ENCODE peak calls at places on chromosomes 4 and X, in six cellular contexts. One of them, this sample, is unnamed.

GRCh38 chr4:22129454-22130075 is 181.0 kb upstream of the KCNIP4 start:
- DNase-seq in cardiac muscle cell: peak; percentile 63
- DNase-seq in AG04450: no peak
- DNase-seq in CD4-positive, CD25-positive, alpha-beta regulatory T cell: no peak
- DNase-seq in right lobe of liver: no peak
- DNase-seq in caudate nucleus: no peak
- DNase-seq in this sample: no peak

GRCh38 chrX:78029663-78030062 is 60.2 kb upstream of the PGAM4 start:
- DNase-seq in caudate nucleus: peak; percentile 12
- DNase-seq in AG04450: no peak
- DNase-seq in right lobe of liver: no peak
- DNase-seq in cardiac muscle cell: peak; percentile 40
- DNase-seq in CD4-positive, CD25-positive, alpha-beta regulatory T cell: no peak
- DNase-seq in this sample: no peak

GRCh38 chrX:25524150-25524549 is 508.4 kb upstream of the ARX start:
- DNase-seq in caudate nucleus: no peak
- DNase-seq in right lobe of liver: no peak
- DNase-seq in CD4-positive, CD25-positive, alpha-beta regulatory T cell: no peak
- DNase-seq in cardiac muscle cell: peak; percentile 71
- DNase-seq in AG04450: no peak
- DNase-seq in this sample: no peak

GRCh38 chr4:176323511-176324160 is 3.9 kb downstream of the SPCS3 start:
- DNase-seq in AG04450: no peak
- DNase-seq in right lobe of liver: no peak
- DNase-seq in caudate nucleus: no peak
- DNase-seq in cardiac muscle cell: peak; percentile 48
- DNase-seq in CD4-positive, CD25-positive, alpha-beta regulatory T cell: no peak
- DNase-seq in this sample: no peak

GRCh38 chrX:41515376-41515775 is 68.2 kb downstream of the NYX start:
- DNase-seq in caudate nucleus: peak; percentile 23
- DNase-seq in right lobe of liver: no peak
- DNase-seq in CD4-positive, CD25-positive, alpha-beta regulatory T cell: no peak
- DNase-seq in cardiac muscle cell: no peak
- DNase-seq in AG04450: no peak
- DNase-seq in this sample: no peak

GRCh38 chr4:53055274-53055673 is 193.2 kb downstream of the RASL11B start:
- DNase-seq in right lobe of liver: no peak
- DNase-seq in cardiac muscle cell: peak; percentile 93
- DNase-seq in AG04450: peak; percentile 59
- DNase-seq in CD4-positive, CD25-positive, alpha-beta regulatory T cell: no peak
- DNase-seq in caudate nucleus: no peak
- DNase-seq in this sample: no peak

GRCh38 chrX:9665113-9665512 is 100.5 kb downstream of the GPR143 start:
- DNase-seq in AG04450: no peak
- DNase-seq in caudate nucleus: no peak
- DNase-seq in cardiac muscle cell: peak; percentile 29
- DNase-seq in right lobe of liver: no peak
- DNase-seq in CD4-positive, CD25-positive, alpha-beta regulatory T cell: no peak
- DNase-seq in this sample: no peak

GRCh38 chr4:31052519-31052918 is 332.4 kb downstream of the PCDH7 start:
- DNase-seq in cardiac muscle cell: no peak
- DNase-seq in CD4-positive, CD25-positive, alpha-beta regulatory T cell: no peak
- DNase-seq in caudate nucleus: no peak
- DNase-seq in AG04450: no peak
- DNase-seq in right lobe of liver: no peak
- DNase-seq in this sample: no peak

GRCh38 chrX:119028733-119029110 is 44.1 kb upstream of the CT47C1 start:
- DNase-seq in caudate nucleus: no peak
- DNase-seq in AG04450: no peak
- DNase-seq in right lobe of liver: no peak
- DNase-seq in CD4-positive, CD25-positive, alpha-beta regulatory T cell: no peak
- DNase-seq in cardiac muscle cell: peak; percentile 41
- DNase-seq in this sample: no peak

GRCh38 chr4:92303621-92304027 is at the start of gene GRID2:
- DNase-seq in AG04450: no peak
- DNase-seq in cardiac muscle cell: peak; percentile 32
- DNase-seq in CD4-positive, CD25-positive, alpha-beta regulatory T cell: no peak
- DNase-seq in right lobe of liver: no peak
- DNase-seq in caudate nucleus: peak; percentile 83
- DNase-seq in this sample: no peak

GRCh38 chrX:29560065-29560464 is 655.3 kb upstream of the MAGEB2 start:
- DNase-seq in caudate nucleus: no peak
- DNase-seq in CD4-positive, CD25-positive, alpha-beta regulatory T cell: no peak
- DNase-seq in right lobe of liver: no peak
- DNase-seq in AG04450: no peak
- DNase-seq in cardiac muscle cell: no peak
- DNase-seq in this sample: no peak

GRCh38 chr4:25308761-25309160 is 3.8 kb upstream of the ZCCHC4 start:
- DNase-seq in right lobe of liver: no peak
- DNase-seq in CD4-positive, CD25-positive, alpha-beta regulatory T cell: no peak
- DNase-seq in AG04450: no peak
- DNase-seq in caudate nucleus: no peak
- DNase-seq in cardiac muscle cell: no peak
- DNase-seq in this sample: no peak

GRCh38 chr4:48340276-48340904 is 939 bp upstream of the SLAIN2 start:
- DNase-seq in CD4-positive, CD25-positive, alpha-beta regulatory T cell: peak; percentile 5
- DNase-seq in right lobe of liver: no peak
- DNase-seq in caudate nucleus: no peak
- DNase-seq in cardiac muscle cell: peak; percentile 75
- DNase-seq in AG04450: peak; percentile 34
- DNase-seq in this sample: no peak

GRCh38 chr4:143294310-143294709 is 42.4 kb upstream of the GAB1 start:
- DNase-seq in right lobe of liver: peak; percentile 50
- DNase-seq in cardiac muscle cell: peak; percentile 85
- DNase-seq in CD4-positive, CD25-positive, alpha-beta regulatory T cell: no peak
- DNase-seq in AG04450: no peak
- DNase-seq in caudate nucleus: no peak
- DNase-seq in this sample: no peak

GRCh38 chr4:123651127-123651526 is 254.5 kb downstream of the SPRY1 start:
- DNase-seq in cardiac muscle cell: peak; percentile 21
- DNase-seq in right lobe of liver: no peak
- DNase-seq in caudate nucleus: no peak
- DNase-seq in CD4-positive, CD25-positive, alpha-beta regulatory T cell: no peak
- DNase-seq in AG04450: no peak
- DNase-seq in this sample: no peak

GRCh38 chr4:147822128-147822527 is 90.2 kb downstream of the ARHGAP10 start:
- DNase-seq in AG04450: no peak
- DNase-seq in caudate nucleus: no peak
- DNase-seq in cardiac muscle cell: peak; percentile 97
- DNase-seq in right lobe of liver: peak; percentile 90
- DNase-seq in CD4-positive, CD25-positive, alpha-beta regulatory T cell: no peak
- DNase-seq in this sample: no peak

GRCh38 chr4:89298160-89298559 is 9.4 kb downstream of the GPRIN3 start:
- DNase-seq in caudate nucleus: no peak
- DNase-seq in cardiac muscle cell: no peak
- DNase-seq in CD4-positive, CD25-positive, alpha-beta regulatory T cell: peak; percentile 39
- DNase-seq in AG04450: no peak
- DNase-seq in right lobe of liver: no peak
- DNase-seq in this sample: peak; percentile 72

GRCh38 chrX:103356023-103356798 is at the start of gene TCEAL9:
- DNase-seq in CD4-positive, CD25-positive, alpha-beta regulatory T cell: no peak
- DNase-seq in caudate nucleus: no peak
- DNase-seq in cardiac muscle cell: peak; percentile 88
- DNase-seq in right lobe of liver: peak; percentile 49
- DNase-seq in AG04450: peak; percentile 51
- DNase-seq in this sample: no peak

GRCh38 chr4:148094149-148094548 is 348.1 kb downstream of the NR3C2 start:
- DNase-seq in right lobe of liver: no peak
- DNase-seq in CD4-positive, CD25-positive, alpha-beta regulatory T cell: no peak
- DNase-seq in AG04450: no peak
- DNase-seq in caudate nucleus: no peak
- DNase-seq in cardiac muscle cell: no peak
- DNase-seq in this sample: no peak

GRCh38 chrX:12711435-12712040 is 79.7 kb upstream of the PRPS2 start:
- DNase-seq in CD4-positive, CD25-positive, alpha-beta regulatory T cell: no peak
- DNase-seq in right lobe of liver: no peak
- DNase-seq in caudate nucleus: no peak
- DNase-seq in AG04450: no peak
- DNase-seq in cardiac muscle cell: no peak
- DNase-seq in this sample: no peak

GRCh38 chr4:56976878-56977320 is 507 bp downstream of the NOA1 start:
- DNase-seq in cardiac muscle cell: no peak
- DNase-seq in caudate nucleus: no peak
- DNase-seq in CD4-positive, CD25-positive, alpha-beta regulatory T cell: peak; percentile 45
- DNase-seq in AG04450: no peak
- DNase-seq in right lobe of liver: peak; percentile 71
- DNase-seq in this sample: no peak

GRCh38 chrX:9859711-9860555 is 73.7 kb downstream of the SHROOM2 start:
- DNase-seq in AG04450: no peak
- DNase-seq in cardiac muscle cell: no peak
- DNase-seq in right lobe of liver: no peak
- DNase-seq in CD4-positive, CD25-positive, alpha-beta regulatory T cell: no peak
- DNase-seq in caudate nucleus: no peak
- DNase-seq in this sample: no peak

GRCh38 chr4:129254126-129254525 is 158.2 kb downstream of the C4orf33 start:
- DNase-seq in caudate nucleus: no peak
- DNase-seq in cardiac muscle cell: no peak
- DNase-seq in right lobe of liver: no peak
- DNase-seq in AG04450: no peak
- DNase-seq in CD4-positive, CD25-positive, alpha-beta regulatory T cell: no peak
- DNase-seq in this sample: no peak

GRCh38 chrX:18548996-18549395 is 122.9 kb downstream of the RS1 start:
- DNase-seq in cardiac muscle cell: no peak
- DNase-seq in AG04450: no peak
- DNase-seq in right lobe of liver: no peak
- DNase-seq in CD4-positive, CD25-positive, alpha-beta regulatory T cell: no peak
- DNase-seq in caudate nucleus: no peak
- DNase-seq in this sample: no peak

GRCh38 chr4:78293348-78293747 is 236.2 kb downstream of the FRAS1 start:
- DNase-seq in cardiac muscle cell: peak; percentile 77
- DNase-seq in AG04450: no peak
- DNase-seq in caudate nucleus: no peak
- DNase-seq in right lobe of liver: no peak
- DNase-seq in CD4-positive, CD25-positive, alpha-beta regulatory T cell: no peak
- DNase-seq in this sample: no peak

GRCh38 chr4:78291277-78291676 is 234.2 kb downstream of the FRAS1 start:
- DNase-seq in caudate nucleus: no peak
- DNase-seq in right lobe of liver: no peak
- DNase-seq in cardiac muscle cell: no peak
- DNase-seq in CD4-positive, CD25-positive, alpha-beta regulatory T cell: no peak
- DNase-seq in AG04450: no peak
- DNase-seq in this sample: no peak

GRCh38 chr4:78296261-78296660 is 239.1 kb downstream of the FRAS1 start:
- DNase-seq in AG04450: no peak
- DNase-seq in cardiac muscle cell: no peak
- DNase-seq in right lobe of liver: no peak
- DNase-seq in caudate nucleus: no peak
- DNase-seq in CD4-positive, CD25-positive, alpha-beta regulatory T cell: no peak
- DNase-seq in this sample: no peak

GRCh38 chr4:78292336-78292735 is 235.2 kb downstream of the FRAS1 start:
- DNase-seq in caudate nucleus: no peak
- DNase-seq in right lobe of liver: no peak
- DNase-seq in cardiac muscle cell: no peak
- DNase-seq in AG04450: no peak
- DNase-seq in CD4-positive, CD25-positive, alpha-beta regulatory T cell: no peak
- DNase-seq in this sample: no peak

GRCh38 chr4:78293841-78294301 is 236.7 kb downstream of the FRAS1 start:
- DNase-seq in right lobe of liver: no peak
- DNase-seq in CD4-positive, CD25-positive, alpha-beta regulatory T cell: no peak
- DNase-seq in cardiac muscle cell: peak; percentile 83
- DNase-seq in AG04450: peak; percentile 48
- DNase-seq in caudate nucleus: no peak
- DNase-seq in this sample: no peak
- H3K27ac ChIP-seq in right lobe of liver: no peak overlapping the region
- H3K27ac ChIP-seq in CD4-positive, CD25-positive, alpha-beta regulatory T cell: no peak overlapping the region
- H3K27ac ChIP-seq in cardiac muscle cell: no peak overlapping the region
- H3K27ac ChIP-seq in AG04450: no peak overlapping the region
- H3K27ac ChIP-seq in caudate nucleus: no peak overlapping the region
- H3K27ac ChIP-seq in this sample: no peak overlapping the region

DNA sequence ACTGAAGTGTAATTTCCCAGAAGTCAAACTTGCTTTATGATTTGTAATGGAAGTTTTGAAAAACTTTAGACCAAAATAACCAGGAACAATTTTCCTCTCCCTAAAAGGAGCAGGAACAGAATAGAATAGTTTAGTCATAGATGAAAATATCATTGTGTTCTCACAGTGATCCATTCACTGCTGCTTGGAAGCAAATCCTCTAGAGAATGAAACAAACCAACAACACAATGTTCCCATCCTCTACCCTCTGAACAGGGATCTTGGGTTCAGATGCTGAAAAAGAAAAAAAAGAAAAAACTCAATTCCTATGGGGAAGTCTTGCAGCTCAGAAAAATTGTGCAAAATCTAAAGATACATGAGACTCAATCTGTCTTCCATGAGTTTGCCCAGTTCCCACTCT is 12.2 kb downstream of the DSPP start:
- DNase-seq in caudate nucleus: no peak
- DNase-seq in CD4-positive, CD25-positive, alpha-beta regulatory T cell: no peak
- DNase-seq in right lobe of liver: no peak
- DNase-seq in AG04450: no peak
- DNase-seq in cardiac muscle cell: no peak
- DNase-seq in this sample: no peak
- H3K27ac ChIP-seq in caudate nucleus: no peak overlapping the region
- H3K27ac ChIP-seq in CD4-positive, CD25-positive, alpha-beta regulatory T cell: no peak overlapping the region
- H3K27ac ChIP-seq in right lobe of liver: no peak overlapping the region
- H3K27ac ChIP-seq in AG04450: no peak overlapping the region
- H3K27ac ChIP-seq in cardiac muscle cell: no peak overlapping the region
- H3K27ac ChIP-seq in this sample: no peak overlapping the region

GRCh38 chrX:14359727-14360126 is 169.6 kb upstream of the GLRA2 start:
- DNase-seq in caudate nucleus: no peak
- DNase-seq in right lobe of liver: no peak
- DNase-seq in AG04450: no peak
- DNase-seq in cardiac muscle cell: no peak
- DNase-seq in CD4-positive, CD25-positive, alpha-beta regulatory T cell: no peak
- DNase-seq in this sample: no peak
- H3K27ac ChIP-seq in caudate nucleus: no peak overlapping the region
- H3K27ac ChIP-seq in right lobe of liver: no peak overlapping the region
- H3K27ac ChIP-seq in AG04450: no peak overlapping the region
- H3K27ac ChIP-seq in cardiac muscle cell: no peak overlapping the region
- H3K27ac ChIP-seq in CD4-positive, CD25-positive, alpha-beta regulatory T cell: no peak overlapping the region
- H3K27ac ChIP-seq in this sample: no peak overlapping the region

DNA sequence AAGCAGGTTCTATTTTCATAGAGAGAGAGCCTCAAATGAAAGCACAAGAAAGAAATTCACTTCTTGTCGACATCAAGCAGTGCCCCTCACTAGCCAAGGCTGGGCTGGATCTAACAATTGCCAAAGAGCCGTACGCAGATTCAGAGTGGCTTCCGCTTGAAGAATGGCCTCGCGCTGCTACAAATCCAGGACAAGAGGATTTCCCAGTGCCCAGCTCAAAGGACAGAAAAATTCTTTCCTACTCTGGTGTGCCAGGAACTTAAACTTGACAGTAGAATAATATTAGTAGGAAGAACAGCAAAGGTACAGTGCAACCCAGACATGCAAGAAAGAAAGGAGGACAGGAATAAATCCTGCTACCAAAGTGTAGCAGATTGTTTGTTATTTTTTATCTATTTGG is 56.5 kb upstream of the PPARGC1A start:
- DNase-seq in cardiac muscle cell: no peak
- DNase-seq in right lobe of liver: no peak
- DNase-seq in AG04450: no peak
- DNase-seq in CD4-positive, CD25-positive, alpha-beta regulatory T cell: no peak
- DNase-seq in caudate nucleus: no peak
- DNase-seq in this sample: no peak
- H3K27ac ChIP-seq in cardiac muscle cell: peak overlapping the region; percentile 51
- H3K27ac ChIP-seq in right lobe of liver: no peak overlapping the region
- H3K27ac ChIP-seq in AG04450: no peak overlapping the region
- H3K27ac ChIP-seq in CD4-positive, CD25-positive, alpha-beta regulatory T cell: no peak overlapping the region
- H3K27ac ChIP-seq in caudate nucleus: no peak overlapping the region
- H3K27ac ChIP-seq in this sample: no peak overlapping the region

This sample was measured in CD8-positive, alpha-beta memory T cell.